ENCODE peak calls at places on chromosome 17, in six cellular contexts. Q is sigmoid colon; O is CD4-positive, alpha-beta memory T cell; J is adrenal gland; K is mesendoderm; R is lower lobe of right lung. T is an unnamed sample.
A peak's percentile ranks its signal among the peaks of the same experiment; 100 is the strongest.

GRCh38 chr17:73591278-73592078 is 52.8 kb downstream of the SDK2 start:
- DNase-seq in Q (no peak), O (peak; percentile 56), J (no peak), K (no peak), R (no peak), T (peak; percentile 92)

GRCh38 chr17:14693382-14693781 is 392.5 kb downstream of the HS3ST3B1 start:
- DNase-seq in Q (no peak), O (no peak), J (no peak), K (no peak), R (no peak), T (no peak)

GRCh38 chr17:61700252-61700651 is 109.2 kb upstream of the NACA2 start:
- DNase-seq in Q (no peak), O (no peak), J (no peak), K (peak; percentile 2), R (no peak), T (no peak)

GRCh38 chr17:81535480-81536298 is 7.5 kb downstream of the FSCN2 start:
- DNase-seq in Q (no peak), O (no peak), J (no peak), K (no peak), R (no peak), T (no peak)

GRCh38 chr17:45705123-45706009 is 78.8 kb upstream of the CRHR1 start:
- DNase-seq in Q (no peak), O (no peak), J (no peak), K (peak; percentile 51), R (no peak), T (no peak)

GRCh38 chr17:43936434-43936833 is 5.8 kb downstream of the PPY start:
- DNase-seq in Q (no peak), O (no peak), J (no peak), K (no peak), R (no peak), T (no peak)

GRCh38 chr17:49971848-49972485 is 3.0 kb downstream of the DLX4 start:
- DNase-seq in Q (no peak), O (no peak), J (no peak), K (peak; percentile 35), R (peak; percentile 50), T (no peak)

GRCh38 chr17:50986989-50987660 is 121.0 kb upstream of the TOB1 start:
- DNase-seq in Q (no peak), O (no peak), J (no peak), K (no peak), R (no peak), T (no peak)

GRCh38 chr17:77498056-77498785 is 357.5 kb downstream of the SEC14L1 start:
- DNase-seq in Q (peak; percentile 61), O (no peak), J (no peak), K (no peak), R (no peak), T (peak; percentile 56)

GRCh38 chr17:28571255-28572122 is at the start of gene PIGS:
- DNase-seq in Q (peak; percentile 97), O (peak; percentile 93), J (peak; percentile 96), K (peak; percentile 97), R (peak; percentile 98), T (peak; percentile 99)

GRCh38 chr17:57531078-57531477 is 214.0 kb downstream of the CCDC182 start:
- DNase-seq in Q (no peak), O (no peak), J (no peak), K (no peak), R (no peak), T (no peak)

GRCh38 chr17:2190014-2190413 is 113.6 kb downstream of the SMG6 start:
- DNase-seq in Q (no peak), O (no peak), J (peak; percentile 42), K (no peak), R (no peak), T (no peak)

GRCh38 chr17:82242977-82243647 is 14.3 kb downstream of the SLC16A3 start:
- DNase-seq in Q (peak; percentile 95), O (no peak), J (peak; percentile 92), K (no peak), R (peak; percentile 86), T (peak; percentile 77)

GRCh38 chr17:28474035-28474640 is 694 bp downstream of the SLC13A2 start:
- DNase-seq in Q (peak; percentile 22), O (no peak), J (no peak), K (no peak), R (no peak), T (no peak)

GRCh38 chr17:82415336-82415735 is 2.8 kb upstream of the HEXD start:
- DNase-seq in Q (no peak), O (no peak), J (no peak), K (no peak), R (no peak), T (no peak)

GRCh38 chr17:948284-948852 is 31.2 kb downstream of the NXN start:
- DNase-seq in Q (peak; percentile 83), O (no peak), J (no peak), K (peak; percentile 71), R (no peak), T (no peak)

GRCh38 chr17:43766413-43767052 is 7.9 kb upstream of the SOST start:
- DNase-seq in Q (peak; percentile 79), O (no peak), J (peak; percentile 72), K (peak; percentile 62), R (peak; percentile 77), T (no peak)

GRCh38 chr17:65459667-65460415 is 101.6 kb downstream of the AXIN2 start:
- DNase-seq in Q (peak; percentile 38), O (no peak), J (no peak), K (no peak), R (no peak), T (no peak)

GRCh38 chr17:7552621-7553051 is 3.8 kb downstream of the TNFSF12 start:
- DNase-seq in Q (no peak), O (peak; percentile 52), J (no peak), K (no peak), R (no peak), T (peak; percentile 45)

GRCh38 chr17:57622886-57623433 is 122.1 kb downstream of the CCDC182 start:
- DNase-seq in Q (no peak), O (no peak), J (peak; percentile 65), K (peak; percentile 85), R (no peak), T (peak; percentile 82)

GRCh38 chr17:32870027-32870670 is 6.8 kb downstream of the MYO1D start:
- DNase-seq in Q (no peak), O (no peak), J (peak; percentile 64), K (no peak), R (no peak), T (no peak)

GRCh38 chr17:61431594-61432311 is 20.5 kb upstream of the TBX4 start:
- DNase-seq in Q (no peak), O (no peak), J (no peak), K (no peak), R (no peak), T (no peak)

GRCh38 chr17:49555495-49556018 is 20.1 kb upstream of the NXPH3 start:
- DNase-seq in Q (no peak), O (no peak), J (no peak), K (no peak), R (no peak), T (peak; percentile 39)

GRCh38 chr17:66190738-66191606 is 961 bp downstream of the CEP112 start:
- DNase-seq in Q (no peak), O (no peak), J (no peak), K (no peak), R (peak; percentile 44), T (no peak)

GRCh38 chr17:43713494-43714162 is 45.0 kb downstream of the SOST start:
- DNase-seq in Q (no peak), O (no peak), J (peak; percentile 44), K (peak; percentile 31), R (no peak), T (peak; percentile 79)

GRCh38 chr17:21166599-21167265 is 40.0 kb downstream of the DHRS7B start:
- DNase-seq in Q (no peak), O (no peak), J (no peak), K (no peak), R (no peak), T (no peak)
- H3K4me3 ChIP-seq in Q (no peak overlapping the region), O (no peak overlapping the region), J (no peak overlapping the region), K (no peak overlapping the region), R (no peak overlapping the region), T (no peak overlapping the region)

GRCh38 chr17:75838410-75838809 is 5.8 kb downstream of the UNC13D start:
- DNase-seq in Q (no peak), O (no peak), J (no peak), K (no peak), R (no peak), T (peak; percentile 80)

GRCh38 chr17:75834279-75834920 is 9.8 kb downstream of the UNC13D start:
- DNase-seq in Q (no peak), O (no peak), J (no peak), K (no peak), R (no peak), T (no peak)

GRCh38 chr17:75835315-75835987 is 8.8 kb downstream of the UNC13D start:
- DNase-seq in Q (no peak), O (no peak), J (no peak), K (no peak), R (no peak), T (no peak)

GRCh38 chr17:75837899-75838298 is 6.3 kb downstream of the UNC13D start:
- DNase-seq in Q (no peak), O (no peak), J (no peak), K (no peak), R (no peak), T (no peak)

GRCh38 chr17:75836605-75837004 is 7.6 kb downstream of the UNC13D start:
- DNase-seq in Q (no peak), O (no peak), J (no peak), K (no peak), R (no peak), T (no peak)
- H3K27ac ChIP-seq in Q (no peak overlapping the region), O (peak overlapping the region; percentile 15), J (no peak overlapping the region), K (no peak overlapping the region), R (no peak overlapping the region), T (no peak overlapping the region)

DNA sequence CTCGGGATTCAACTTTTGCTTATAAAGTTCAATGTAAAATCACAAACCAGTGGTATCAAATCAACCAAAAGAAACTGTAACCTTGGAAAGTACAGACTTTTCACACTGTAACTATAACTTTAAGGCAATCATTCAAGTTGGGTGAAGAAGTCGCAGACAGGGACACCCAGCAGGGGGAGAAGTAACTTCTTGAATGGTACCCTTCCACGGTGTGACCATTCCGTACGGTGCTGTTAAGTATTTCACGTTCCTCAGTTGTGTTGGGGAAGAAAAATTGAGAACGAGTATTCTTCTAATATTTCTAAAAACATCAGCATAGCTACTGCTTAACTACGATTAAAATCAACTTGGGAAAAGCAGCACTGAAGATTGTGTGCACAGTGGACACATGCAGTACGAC is 55.8 kb downstream of the MYH10 start:
- DNase-seq in Q (no peak), O (no peak), J (no peak), K (peak; percentile 35), R (no peak), T (no peak)
- H3K36me3 ChIP-seq in Q (no peaks in the 10 kb centered on the region), O (no peaks in the 10 kb centered on the region), J (no peaks in the 10 kb centered on the region), K (no peaks in the 10 kb centered on the region), R (peaks cover 2% of the 10 kb centered on the region), T (no peaks in the 10 kb centered on the region)

DNA sequence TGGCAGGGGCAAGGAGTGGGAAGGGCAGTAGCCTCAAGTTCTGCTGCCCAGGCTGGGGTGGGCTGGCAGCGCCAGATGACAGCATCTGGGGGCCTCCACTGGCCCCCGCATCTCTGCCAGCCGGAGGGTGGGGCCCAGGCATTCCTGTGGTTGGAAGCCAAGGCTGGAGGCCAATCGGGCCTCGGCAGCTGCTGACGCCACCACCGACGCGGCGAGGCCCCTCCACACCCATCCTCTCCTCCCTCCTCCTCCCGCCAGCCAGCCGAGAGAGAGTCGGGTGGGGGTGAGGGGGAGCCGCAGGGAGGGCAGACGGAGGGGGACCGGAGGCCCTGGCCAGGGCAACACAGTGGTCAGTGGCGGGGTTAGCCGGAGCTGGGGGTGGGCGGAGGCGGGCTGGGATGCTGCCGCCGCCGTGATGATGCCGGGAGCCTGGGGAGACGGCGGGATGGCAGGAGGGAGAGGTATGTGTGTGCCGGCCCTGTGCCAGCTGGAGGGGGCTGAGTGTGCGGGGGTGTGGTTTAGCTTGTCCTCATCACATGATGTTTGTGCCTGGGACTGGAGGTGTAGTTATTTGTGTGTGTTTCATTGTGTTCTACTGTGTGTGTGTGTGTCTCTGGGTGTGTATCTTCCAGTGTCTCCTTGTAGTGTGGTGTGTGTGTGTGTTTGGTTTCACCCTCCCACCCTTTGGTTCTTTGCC is 36.6 kb downstream of the ARHGAP23 start:
- DNase-seq in Q (peak; percentile 97), O (no peak), J (peak; percentile 89), K (no peak), R (peak; percentile 83), T (peak; percentile 86)
- H3K4me3 ChIP-seq in Q (peak overlapping the region; percentile 50), O (no peak overlapping the region), J (no peak overlapping the region), K (no peak overlapping the region), R (peak overlapping the region; percentile 52), T (peak overlapping the region; percentile 62)

T was measured in spleen.